ENCODE peak calls at places on chromosomes 11 and 22, in six cellular contexts. T, K, A, E, P and H are unnamed samples.

GRCh38 chr11:92224394-92225205 is at the start of gene FAT3:
- DNase-seq in T (peak; percentile 90), K (no peak), A (no peak), E (no peak), P (peak; percentile 46), H (no peak)

GRCh38 chr11:60771879-60772525 is 13.1 kb upstream of the MS4A10 start:
- DNase-seq in T (no peak), K (peak; percentile 33), A (no peak), E (no peak), P (no peak), H (no peak)

GRCh38 chr22:29734853-29735252 is 15.1 kb downstream of the CABP7 start:
- DNase-seq in T (peak; percentile 74), K (no peak), A (no peak), E (no peak), P (no peak), H (no peak)

GRCh38 chr11:55942785-55943392 is 6.7 kb upstream of the OR5I1 start:
- DNase-seq in T (no peak), K (no peak), A (no peak), E (peak; percentile 32), P (no peak), H (no peak)

GRCh38 chr11:114314096-114314495 is 17.9 kb downstream of the NNMT start:
- DNase-seq in T (no peak), K (no peak), A (no peak), E (no peak), P (no peak), H (no peak)

GRCh38 chr11:69524291-69524882 is 42.9 kb downstream of the LINC01488 start:
- DNase-seq in T (peak; percentile 56), K (peak; percentile 57), A (no peak), E (no peak), P (peak; percentile 89), H (no peak)

GRCh38 chr11:32310218-32310601 is 125.1 kb downstream of the WT1 start:
- DNase-seq in T (no peak), K (no peak), A (no peak), E (no peak), P (no peak), H (no peak)

GRCh38 chr22:36398602-36399472 is 11.1 kb upstream of the MYH9 start:
- DNase-seq in T (no peak), K (no peak), A (no peak), E (no peak), P (peak; percentile 45), H (no peak)

GRCh38 chr11:66996609-66997273 is 21.6 kb downstream of the C11orf86 start:
- DNase-seq in T (no peak), K (no peak), A (peak; percentile 19), E (no peak), P (peak; percentile 30), H (no peak)

GRCh38 chr11:22472306-22472705 is 134.1 kb downstream of the SLC17A6 start:
- DNase-seq in T (peak; percentile 67), K (no peak), A (no peak), E (no peak), P (no peak), H (no peak)

GRCh38 chr11:124793466-124794278 is 6.5 kb downstream of the MSANTD2 start:
- DNase-seq in T (no peak), K (no peak), A (no peak), E (peak; percentile 72), P (peak; percentile 31), H (no peak)

GRCh38 chr11:119166368-119167076 is 2.0 kb upstream of the NLRX1 start:
- DNase-seq in T (no peak), K (no peak), A (no peak), E (no peak), P (peak; percentile 73), H (no peak)

GRCh38 chr11:58805065-58805464 is 39.4 kb downstream of the GLYATL2 start:
- DNase-seq in T (no peak), K (no peak), A (no peak), E (no peak), P (no peak), H (no peak)

GRCh38 chr11:122612123-122612824 is 43.2 kb upstream of the UBASH3B start:
- DNase-seq in T (no peak), K (no peak), A (no peak), E (no peak), P (no peak), H (no peak)

GRCh38 chr11:289706-290620 is 1.0 kb downstream of the PGGHG start:
- DNase-seq in T (peak; percentile 55), K (peak; percentile 38), A (peak; percentile 13), E (no peak), P (no peak), H (no peak)
- H3K4me3 ChIP-seq in T (peak overlapping the region; percentile 79), K (peak overlapping the region; percentile 97), A (peak overlapping the region; percentile 81), E (no peak overlapping the region), P (peak overlapping the region; percentile 38), H (peak overlapping the region; percentile 69)

GRCh38 chr11:100711984-100712383 is 24.9 kb downstream of the ARHGAP42 start:
- DNase-seq in T (no peak), K (no peak), A (no peak), E (no peak), P (no peak), H (no peak)
- TF ChIP-seq CTCF in T (no peak), K (no peak), A (no peak), E (no peak), P (no peak), H (no peak)

GRCh38 chr11:133338588-133338987 is 193.7 kb downstream of the OPCML start:
- DNase-seq in T (no peak), K (no peak), A (no peak), E (no peak), P (no peak), H (no peak)

GRCh38 chr11:133337905-133338536 is 194.3 kb downstream of the OPCML start:
- DNase-seq in T (peak; percentile 73), K (no peak), A (no peak), E (no peak), P (no peak), H (no peak)

GRCh38 chr11:133342453-133342852 is 189.8 kb downstream of the OPCML start:
- DNase-seq in T (no peak), K (no peak), A (no peak), E (no peak), P (no peak), H (no peak)

GRCh38 chr11:133343951-133344350 is 188.3 kb downstream of the OPCML start:
- DNase-seq in T (no peak), K (no peak), A (no peak), E (no peak), P (no peak), H (no peak)

GRCh38 chr11:133339495-133340140 is 192.7 kb downstream of the OPCML start:
- DNase-seq in T (no peak), K (no peak), A (no peak), E (no peak), P (no peak), H (no peak)
- H3K9me3 ChIP-seq in T (no peaks in the 10 kb centered on the region), K (no peaks in the 10 kb centered on the region), A (peaks cover 6% of the 10 kb centered on the region), E (no peaks in the 10 kb centered on the region), P (no peaks in the 10 kb centered on the region), H (no peaks in the 10 kb centered on the region)

DNA sequence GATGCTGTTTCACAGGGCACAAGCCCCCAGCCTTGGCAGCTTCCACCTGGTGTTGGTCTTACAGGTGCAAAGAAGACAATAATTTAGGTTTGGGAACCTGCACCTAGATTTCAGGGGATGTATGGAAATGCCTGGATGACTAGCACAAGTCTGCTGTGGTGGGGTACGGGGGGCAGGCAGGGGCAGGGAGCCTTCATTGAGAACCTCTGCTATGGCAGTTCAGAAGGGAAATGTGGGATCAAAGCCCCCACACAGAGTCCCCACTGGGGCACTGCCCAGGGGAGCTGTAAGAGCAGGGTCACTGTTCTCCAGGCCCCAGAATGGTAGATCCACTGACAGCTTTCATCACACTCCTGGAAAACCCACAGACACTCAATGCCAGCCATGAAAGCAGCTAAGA is 686.5 kb downstream of the FAM181B start:
- DNase-seq in T (no peak), K (no peak), A (no peak), E (no peak), P (no peak), H (no peak)
- H3K4me3 ChIP-seq in T (no peak overlapping the region), K (no peak overlapping the region), A (no peak overlapping the region), E (no peak overlapping the region), P (no peak overlapping the region), H (no peak overlapping the region)

DNA sequence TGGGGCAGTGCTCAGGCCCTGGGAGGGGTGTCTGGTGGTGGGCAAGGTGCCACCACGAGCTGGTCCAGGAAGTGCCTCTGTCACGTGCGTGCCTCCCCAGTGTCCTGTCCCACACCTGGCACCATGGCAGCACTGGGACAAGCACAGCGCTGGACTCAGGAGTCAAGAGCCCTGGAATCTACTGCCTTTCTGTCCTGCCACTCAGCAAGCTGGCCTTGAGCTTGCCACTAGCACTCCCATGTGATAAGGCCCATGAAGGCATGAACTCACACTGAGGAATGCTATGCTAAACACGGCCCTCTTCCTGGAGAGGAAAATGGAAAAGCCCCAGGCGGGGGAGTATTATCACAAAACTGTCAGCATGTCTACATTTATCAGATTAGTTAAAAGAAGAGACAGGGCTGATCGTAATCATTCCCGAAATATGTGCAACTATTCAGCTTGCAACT is 50.7 kb upstream of the SLC35C1 start:
- DNase-seq in T (no peak), K (no peak), A (peak; percentile 69), E (no peak), P (no peak), H (no peak)
- TF ChIP-seq CTCF in T (no peak), K (no peak), A (no peak), E (no peak), P (no peak), H (no peak)

GRCh38 chr22:47591016-47591415 is 828.6 kb downstream of the TBC1D22A start:
- DNase-seq in T (peak; percentile 20), K (no peak), A (no peak), E (no peak), P (no peak), H (no peak)
- H3K9me3 ChIP-seq in T (peaks cover 18% of the 10 kb centered on the region), K (no peaks in the 10 kb centered on the region), A (peaks cover 10% of the 10 kb centered on the region), E (no peaks in the 10 kb centered on the region), P (no peaks in the 10 kb centered on the region), H (no peaks in the 10 kb centered on the region)

GRCh38 chr22:24548812-24549211 is 6.1 kb downstream of the GUCD1 start:
- DNase-seq in T (no peak), K (no peak), A (no peak), E (no peak), P (no peak), H (no peak)
- H3K4me3 ChIP-seq in T (no peak overlapping the region), K (no peak overlapping the region), A (no peak overlapping the region), E (no peak overlapping the region), P (no peak overlapping the region), H (no peak overlapping the region)